ENCODE peak calls at places on chromosomes 5 and 9, in nine cellular contexts. H is ELR; D is RWPE1; X is GM10248; L is GM13976; V is neuronal stem cell; A is HTR-8/SVneo; C is activated CD8-positive, alpha-beta memory T cell treated with anti-CD3 and anti-CD28 coated beads for 48 hours; Z is posterior vena cava. I is an unnamed sample.

GRCh38 chr9:133657120-133657661 is 21.0 kb downstream of the DBH start:
- DNase-seq in D (no peak), V (no peak), H (peak), A (no peak), X (no peak), L (no peak), C (no peak), Z (no peak), I (no peak)

GRCh38 chr5:45521067-45521466 is 175.1 kb downstream of the HCN1 start:
- DNase-seq in L (no peak), V (peak), D (no peak), Z (no peak), H (peak), A (no peak), X (no peak), C (no peak), I (no peak)

GRCh38 chr5:15612915-15613635 is 113.1 kb downstream of the FBXL7 start:
- DNase-seq in X (no peak), A (no peak), D (no peak), V (no peak), C (no peak), Z (no peak), L (no peak), H (no peak), I (no peak)

GRCh38 chr5:181114844-181115778 is 15.9 kb downstream of the OR2V1 start:
- DNase-seq in A (peak), X (no peak), Z (no peak), L (no peak), H (peak), C (no peak), D (peak), V (no peak), I (no peak)

GRCh38 chr9:27925815-27926214 is 352.5 kb upstream of the C9orf72 start:
- DNase-seq in A (no peak), D (no peak), V (no peak), C (no peak), L (no peak), H (no peak), Z (no peak), X (no peak), I (no peak)

GRCh38 chr5:171386861-171387254 is 791 bp upstream of the NPM1 start:
- DNase-seq in V (no peak), D (peak), C (no peak), A (no peak), L (no peak), Z (no peak), X (no peak), H (peak), I (no peak)

GRCh38 chr5:92544042-92544441 is 1037.0 kb downstream of the NR2F1-AS1 start:
- DNase-seq in Z (no peak), X (no peak), H (no peak), C (no peak), D (no peak), L (no peak), A (no peak), V (no peak), I (no peak)

GRCh38 chr5:178619390-178619789 is 7.5 kb downstream of the CLK4 start:
- DNase-seq in A (no peak), X (no peak), L (no peak), Z (no peak), D (no peak), H (no peak), C (no peak), V (no peak), I (no peak)

GRCh38 chr9:6783753-6784152 is 26.0 kb downstream of the KDM4C start:
- DNase-seq in A (no peak), H (no peak), Z (no peak), V (no peak), X (no peak), L (no peak), D (no peak), C (no peak), I (no peak)

GRCh38 chr5:138752341-138752950 is 779 bp upstream of the CTNNA1 start:
- DNase-seq in L (no peak), C (no peak), Z (no peak), A (no peak), D (no peak), V (peak), H (peak), X (no peak), I (no peak)

GRCh38 chr5:179668404-179668803 is 12.4 kb downstream of the CBY3 start:
- DNase-seq in H (peak), X (peak), Z (no peak), D (no peak), V (peak), A (no peak), L (peak), C (no peak), I (peak)